ENCODE peak calls at places on chromosome 7, in nine cellular contexts. O is neural progenitor cell, E is PC-3, T is GM23338, L is GM23248, V is HCT116, W is SK-N-SH, N is MM.1S, S is hepatocyte. R is an unnamed sample.

GRCh38 chr7:142384508-142384922 is 126.7 kb upstream of the PRSS58 start:
- DNase-seq in O (no peak), E (peak), T (no peak), L (peak), V (no peak), W (no peak), N (no peak), S (no peak), R (no peak)

GRCh38 chr7:24284699-24285506 is 913 bp downstream of the NPY start:
- DNase-seq in O (peak), E (no peak), T (peak), L (no peak), V (no peak), W (peak), N (no peak), S (peak), R (no peak)

GRCh38 chr7:39609462-39610149 is 13.8 kb upstream of the RALA start:
- DNase-seq in O (peak), E (no peak), T (peak), L (peak), V (no peak), W (peak), N (no peak), S (peak), R (no peak)

GRCh38 chr7:92835851-92836488 is 403 bp downstream of the CDK6 start:
- DNase-seq in O (no peak), E (peak), T (no peak), L (peak), V (no peak), W (peak), N (peak), S (peak), R (peak)

GRCh38 chr7:49308787-49309186 is 384.4 kb downstream of the CDC14C start:
- DNase-seq in O (no peak), E (no peak), T (no peak), L (no peak), V (no peak), W (no peak), N (no peak), S (no peak), R (no peak)

GRCh38 chr7:85097844-85098243 is 89.0 kb downstream of the SEMA3D start:
- DNase-seq in O (no peak), E (no peak), T (no peak), L (no peak), V (no peak), W (no peak), N (no peak), S (no peak), R (no peak)

GRCh38 chr7:29332875-29333482 is 138.4 kb downstream of the CHN2 start:
- DNase-seq in O (no peak), E (no peak), T (no peak), L (no peak), V (no peak), W (no peak), N (no peak), S (no peak), R (no peak)

GRCh38 chr7:36037121-36037662 is 115.9 kb upstream of the EEPD1 start:
- DNase-seq in O (no peak), E (peak), T (peak), L (peak), V (no peak), W (peak), N (no peak), S (peak), R (no peak)

GRCh38 chr7:302054-302992 is 12.4 kb downstream of the FOXL3 start:
- DNase-seq in O (no peak), E (no peak), T (no peak), L (no peak), V (no peak), W (no peak), N (no peak), S (no peak), R (no peak)

GRCh38 chr7:154789404-154789803 is 213.5 kb downstream of the PAXIP1 start:
- DNase-seq in O (peak), E (peak), T (no peak), L (no peak), V (peak), W (peak), N (no peak), S (peak), R (no peak)

GRCh38 chr7:112866424-112866823 is 76.2 kb upstream of the TMEM168 start:
- DNase-seq in O (no peak), E (no peak), T (no peak), L (no peak), V (no peak), W (no peak), N (peak), S (no peak), R (peak)

GRCh38 chr7:100516135-100516812 is 22.7 kb upstream of the AGFG2 start:
- DNase-seq in O (peak), E (no peak), T (peak), L (peak), V (no peak), W (peak), N (peak), S (peak), R (peak)

GRCh38 chr7:116777613-116778380 is 84.6 kb upstream of the CAPZA2 start:
- DNase-seq in O (no peak), E (peak), T (no peak), L (peak), V (no peak), W (no peak), N (no peak), S (no peak), R (no peak)

GRCh38 chr7:35753761-35754603 is 46.9 kb upstream of the SEPTIN7 start:
- DNase-seq in O (no peak), E (no peak), T (no peak), L (no peak), V (no peak), W (no peak), N (no peak), S (peak), R (no peak)

GRCh38 chr7:85275204-85275603 is 88.3 kb upstream of the SEMA3D start:
- DNase-seq in O (no peak), E (no peak), T (peak), L (no peak), V (no peak), W (no peak), N (no peak), S (no peak), R (no peak)

GRCh38 chr7:85186521-85187241 is at the start of gene SEMA3D:
- DNase-seq in O (peak), E (peak), T (peak), L (peak), V (peak), W (peak), N (peak), S (peak), R (no peak)

GRCh38 chr7:1537631-1538412 is 7.3 kb downstream of the MAFK start:
- DNase-seq in O (peak), E (peak), T (peak), L (peak), V (no peak), W (peak), N (no peak), S (peak), R (no peak)

GRCh38 chr7:36034020-36034419 is 119.0 kb upstream of the EEPD1 start:
- DNase-seq in O (no peak), E (peak), T (no peak), L (peak), V (no peak), W (no peak), N (no peak), S (no peak), R (no peak)

GRCh38 chr7:64880322-64881297 is 22.5 kb upstream of the ZNF273 start:
- DNase-seq in O (no peak), E (no peak), T (no peak), L (no peak), V (no peak), W (peak), N (no peak), S (no peak), R (no peak)

GRCh38 chr7:57202274-57202673 is 70.0 kb upstream of the ZNF479 start:
- DNase-seq in O (no peak), E (no peak), T (no peak), L (no peak), V (no peak), W (no peak), N (no peak), S (no peak), R (no peak)

GRCh38 chr7:111853231-111853990 is 291.1 kb upstream of the IMMP2L start:
- DNase-seq in O (peak), E (no peak), T (peak), L (peak), V (no peak), W (no peak), N (no peak), S (no peak), R (no peak)

GRCh38 chr7:101125989-101126650 is 784 bp upstream of the SERPINE1 start:
- DNase-seq in O (no peak), E (no peak), T (no peak), L (peak), V (no peak), W (no peak), N (no peak), S (peak), R (peak)

GRCh38 chr7:107078517-107078966 is 34.0 kb downstream of the PRKAR2B start:
- DNase-seq in O (peak), E (peak), T (no peak), L (peak), V (peak), W (peak), N (no peak), S (no peak), R (no peak)

GRCh38 chr7:33841658-33842057 is 63.7 kb upstream of the BMPER start:
- DNase-seq in O (no peak), E (peak), T (no peak), L (peak), V (no peak), W (no peak), N (no peak), S (no peak), R (no peak)

GRCh38 chr7:35707422-35707821 is 12.5 kb upstream of the HERPUD2 start:
- DNase-seq in O (no peak), E (peak), T (peak), L (peak), V (no peak), W (no peak), N (no peak), S (no peak), R (no peak)

GRCh38 chr7:29122750-29123149 is 23.6 kb downstream of the CPVL start:
- DNase-seq in O (no peak), E (no peak), T (no peak), L (no peak), V (no peak), W (no peak), N (no peak), S (no peak), R (no peak)

GRCh38 chr7:32936686-32937085 is 20.6 kb upstream of the FKBP9 start:
- DNase-seq in O (no peak), E (no peak), T (no peak), L (peak), V (no peak), W (no peak), N (no peak), S (no peak), R (no peak)

GRCh38 chr7:156816943-156817572 is 75.9 kb downstream of the LMBR1 start:
- DNase-seq in O (peak), E (peak), T (no peak), L (peak), V (no peak), W (peak), N (peak), S (peak), R (peak)

GRCh38 chr7:137956591-137956990 is 45.3 kb downstream of the CREB3L2 start:
- DNase-seq in O (no peak), E (no peak), T (no peak), L (no peak), V (no peak), W (no peak), N (no peak), S (no peak), R (no peak)

GRCh38 chr7:95435422-95435780 is 573 bp upstream of the PON2 start:
- DNase-seq in O (no peak), E (no peak), T (no peak), L (no peak), V (no peak), W (no peak), N (no peak), S (no peak), R (no peak)

GRCh38 chr7:74401137-74401859 is 52.4 kb upstream of the GTF2IRD1 start:
- DNase-seq in O (peak), E (peak), T (peak), L (peak), V (peak), W (peak), N (peak), S (peak), R (peak)

GRCh38 chr7:157266272-157266671 is 70.5 kb upstream of the DNAJB6 start:
- DNase-seq in O (no peak), E (no peak), T (no peak), L (no peak), V (no peak), W (no peak), N (no peak), S (no peak), R (no peak)

GRCh38 chr7:141201145-141201885 is 127.5 kb downstream of the TMEM178B start:
- DNase-seq in O (peak), E (no peak), T (no peak), L (no peak), V (no peak), W (no peak), N (no peak), S (no peak), R (no peak)

GRCh38 chr7:148161771-148162170 is 428.8 kb upstream of the C7orf33 start:
- DNase-seq in O (no peak), E (no peak), T (no peak), L (no peak), V (no peak), W (no peak), N (no peak), S (no peak), R (no peak)

GRCh38 chr7:50921114-50921513 is 138.4 kb upstream of the GRB10 start:
- DNase-seq in O (no peak), E (peak), T (no peak), L (no peak), V (no peak), W (no peak), N (no peak), S (peak), R (no peak)

DNA sequence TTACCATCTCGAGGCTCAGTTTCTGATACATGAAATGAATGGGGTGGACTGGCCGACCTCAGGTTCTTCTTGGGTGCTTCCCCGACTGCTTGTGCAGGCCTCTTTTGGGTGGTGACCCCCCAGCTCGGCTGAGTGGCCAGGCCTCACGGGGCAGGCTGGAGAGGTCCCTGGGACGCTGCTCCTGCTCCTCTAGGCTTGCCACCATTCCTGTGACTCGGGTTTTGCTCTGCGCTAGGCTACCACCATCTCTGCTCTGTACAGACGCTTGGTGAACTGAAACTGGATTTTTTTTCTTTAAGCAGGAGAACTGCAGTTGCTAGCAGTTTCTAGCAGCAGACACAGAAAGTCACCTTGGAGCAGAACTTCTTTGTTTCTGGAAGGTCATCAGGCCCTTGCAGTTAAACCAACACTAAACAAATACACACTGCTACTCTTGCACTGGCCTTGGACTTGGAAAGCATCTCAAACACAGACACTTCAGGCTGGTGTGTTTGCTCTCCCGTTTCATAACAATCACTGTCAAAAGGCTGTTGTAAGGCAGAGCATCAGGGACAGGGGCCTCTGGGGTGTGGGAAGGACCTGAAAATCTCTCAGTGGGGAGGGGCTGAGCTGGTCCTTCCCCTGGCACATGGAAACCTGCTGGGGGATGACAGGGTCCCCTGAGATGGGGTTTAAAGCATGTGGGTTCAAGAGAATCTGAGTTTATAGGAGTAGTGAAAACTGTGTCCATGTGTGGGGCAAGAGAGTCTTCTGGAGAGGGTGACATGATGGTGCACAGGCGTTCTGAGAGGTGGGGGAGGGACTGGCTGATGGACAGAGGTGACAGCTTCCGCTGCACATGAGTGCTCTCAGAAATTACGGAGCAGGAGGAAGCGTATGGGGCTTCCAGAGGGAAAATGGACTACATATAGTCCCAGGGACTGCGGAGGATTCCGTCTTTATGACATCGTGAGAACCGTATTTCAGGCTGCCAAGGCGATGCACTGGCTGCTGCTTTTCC is 35.0 kb upstream of the GIMAP8 start:
- DNase-seq in O (no peak), E (no peak), T (no peak), L (no peak), V (no peak), W (peak), N (peak), S (no peak), R (no peak)
- TF ChIP-seq EZH2phosphoT487 in O (no peak), E (no peak), T (no peak), L (no peak), V (no peak), W (no peak), N (no peak), S (no peak), R (no peak)

DNA sequence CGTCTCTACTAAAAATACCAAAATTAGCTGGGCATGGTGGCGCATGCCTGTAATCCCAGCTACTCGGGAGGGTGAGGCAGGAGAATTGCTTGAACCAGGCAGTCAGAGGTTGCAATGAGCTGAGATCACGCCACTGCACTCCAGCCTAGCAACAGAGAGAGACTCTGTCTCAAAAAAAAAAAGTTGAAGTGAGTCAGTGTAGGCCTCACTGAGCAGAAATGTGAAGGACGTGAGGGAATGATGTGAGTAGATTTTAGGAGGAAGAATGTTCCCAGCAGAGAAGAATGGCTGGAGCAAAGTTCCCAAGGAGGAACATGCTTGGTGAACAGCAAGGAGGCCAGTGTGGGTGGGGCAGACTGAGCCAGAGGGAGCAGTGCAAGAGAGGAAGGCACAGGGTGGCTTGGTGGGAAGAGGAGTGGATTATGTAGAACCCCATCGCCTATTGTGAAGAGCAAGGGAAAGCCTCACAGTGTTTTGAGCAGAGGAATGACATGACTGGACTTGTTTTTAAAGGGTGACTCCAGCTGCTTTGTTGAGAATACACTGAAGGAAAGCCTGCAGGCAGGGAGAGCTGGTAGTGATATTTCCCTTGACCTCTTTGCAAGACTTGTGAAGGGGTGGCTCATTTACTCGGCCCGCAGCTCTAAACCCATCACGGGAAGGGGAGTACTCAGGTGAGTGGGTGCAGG is 708.7 kb downstream of the SUGCT start:
- DNase-seq in O (no peak), E (no peak), T (no peak), L (peak), V (no peak), W (no peak), N (no peak), S (no peak), R (no peak)
- H3K27ac ChIP-seq in O (no peak), E (no peak), T (no peak), L (peak), V (no peak), W (no peak), N (no peak), S (no peak), R (no peak)

GRCh38 chr7:66105263-66105748 is 9.3 kb upstream of the CRCP start:
- DNase-seq in O (no peak), E (no peak), T (no peak), L (no peak), V (no peak), W (no peak), N (no peak), S (no peak), R (no peak)

GRCh38 chr7:66114743-66115727 is at the start of gene CRCP:
- DNase-seq in O (peak), E (peak), T (peak), L (peak), V (no peak), W (peak), N (peak), S (peak), R (peak)

GRCh38 chr7:66110861-66111260 is 3.8 kb upstream of the CRCP start:
- DNase-seq in O (no peak), E (peak), T (peak), L (peak), V (peak), W (no peak), N (no peak), S (no peak), R (no peak)
- TF ChIP-seq EZH2phosphoT487 in O (no peak), E (no peak), T (no peak), L (no peak), V (no peak), W (no peak), N (no peak), S (no peak), R (no peak)

DNA sequence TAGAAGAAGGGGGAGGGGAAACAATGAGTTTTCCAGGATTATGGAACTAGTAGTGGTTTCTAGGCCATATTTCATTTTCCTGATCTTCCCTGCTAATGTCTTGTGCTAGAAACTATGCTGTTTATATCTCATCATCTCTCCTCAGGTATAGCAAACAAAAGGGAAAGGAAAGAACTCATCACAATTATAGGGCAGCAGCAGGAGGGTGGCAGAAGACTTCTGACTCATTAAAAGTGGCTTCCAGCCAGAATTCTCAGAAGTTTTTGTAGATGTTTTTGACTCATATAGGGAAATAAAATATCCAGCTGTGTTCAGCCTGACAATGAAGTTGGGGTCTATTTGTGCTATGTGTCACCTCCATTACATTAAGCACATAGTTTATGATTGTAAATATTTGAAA is 6.5 kb downstream of the AHR start:
- DNase-seq in O (no peak), E (peak), T (no peak), L (peak), V (peak), W (no peak), N (no peak), S (peak), R (no peak)
- H3K27ac ChIP-seq in O (no peak), E (peak), T (no peak), L (peak), V (peak), W (no peak), N (no peak), S (no peak), R (no peak)

GRCh38 chr7:7702826-7703225 is 15.6 kb downstream of the RPA3 start:
- DNase-seq in O (no peak), E (no peak), T (no peak), L (peak), V (no peak), W (no peak), N (no peak), S (no peak), R (no peak)
- TF ChIP-seq EZH2phosphoT487 in O (no peak), E (no peak), T (no peak), L (no peak), V (no peak), W (no peak), N (no peak), S (no peak), R (no peak)

GRCh38 chr7:134985894-134986362 is 380 bp upstream of the AGBL3 start:
- DNase-seq in O (no peak), E (no peak), T (no peak), L (no peak), V (no peak), W (no peak), N (no peak), S (no peak), R (no peak)
- H3K27ac ChIP-seq in O (no peak), E (no peak), T (no peak), L (peak), V (peak), W (peak), N (peak), S (peak), R (peak)

GRCh38 chr7:87316846-87317545 is 28.5 kb upstream of the CROT start:
- DNase-seq in O (peak), E (peak), T (no peak), L (peak), V (no peak), W (no peak), N (no peak), S (no peak), R (no peak)
- TF ChIP-seq EZH2phosphoT487 in O (no peak), E (no peak), T (no peak), L (no peak), V (no peak), W (no peak), N (no peak), S (no peak), R (no peak)

R was measured in OCI-LY7.